ENCODE peak calls at places on chromosomes 12 and 14, in ten cellular contexts. A is left lung; J is fibroblast of lung; G is hepatocyte; Z is K562; R is CD4-positive, CD25-positive, alpha-beta regulatory T cell; X is heart right ventricle; U is stomach; F is transverse colon; M is CD8-positive, alpha-beta T cell. S is an unnamed sample.

GRCh38 chr12:71846322-71846940 is 6.9 kb downstream of the TBC1D15 start:
- DNase-seq in R (peak; percentile 46), G (peak; percentile 25), F (no peak), X (no peak), U (no peak), J (peak; percentile 25), M (no peak), A (no peak), Z (no peak), S (no peak)

GRCh38 chr12:68641138-68641537 is 30.4 kb downstream of the RAP1B start:
- DNase-seq in A (no peak), Z (no peak), F (peak; percentile 34), G (no peak), U (no peak), M (peak; percentile 42), X (no peak), J (peak; percentile 32), R (peak; percentile 23), S (no peak)

GRCh38 chr12:62021808-62022207 is 238.4 kb upstream of the USP15 start:
- DNase-seq in X (no peak), J (no peak), U (no peak), A (no peak), G (no peak), R (no peak), M (no peak), Z (no peak), F (no peak), S (no peak)

GRCh38 chr14:60206249-60206670 is 41.1 kb upstream of the DHRS7 start:
- DNase-seq in A (no peak), Z (no peak), R (no peak), U (no peak), M (no peak), F (no peak), X (no peak), G (no peak), J (no peak), S (no peak)

GRCh38 chr12:20798561-20798960 is 11.9 kb upstream of the SLCO1B3 start:
- DNase-seq in U (no peak), M (no peak), A (no peak), Z (no peak), G (peak; percentile 39), F (no peak), R (no peak), J (peak; percentile 8), X (no peak), S (no peak)

GRCh38 chr12:34395056-34396005 is 373.0 kb downstream of the ALG10 start:
- DNase-seq in J (no peak), G (no peak), R (no peak), A (peak; percentile 7), M (peak; percentile 7), F (peak; percentile 1), X (peak; percentile 1), U (peak; percentile 15), Z (peak; percentile 3), S (no peak)

GRCh38 chr12:123139926-123140674 is 10.8 kb downstream of the PITPNM2 start:
- DNase-seq in X (no peak), F (peak; percentile 57), J (peak; percentile 61), U (no peak), A (no peak), Z (peak; percentile 35), R (no peak), G (peak; percentile 73), M (no peak), S (peak; percentile 71)

GRCh38 chr14:78154827-78155226 is 15.3 kb upstream of the NRXN3 start:
- DNase-seq in R (no peak), A (no peak), J (peak; percentile 9), F (no peak), Z (peak; percentile 12), U (no peak), X (no peak), M (no peak), G (no peak), S (no peak)

GRCh38 chr14:99230271-99231141 is 41.5 kb downstream of the BCL11B start:
- DNase-seq in U (no peak), A (no peak), G (peak; percentile 55), F (peak; percentile 45), R (peak; percentile 86), M (peak; percentile 85), Z (peak; percentile 24), X (no peak), J (peak; percentile 11), S (no peak)

GRCh38 chr12:113161415-113162016 is 12.0 kb downstream of the CFAP73 start:
- DNase-seq in M (no peak), R (no peak), J (peak; percentile 52), Z (peak; percentile 89), G (no peak), X (no peak), F (no peak), A (no peak), U (no peak), S (peak; percentile 19)

GRCh38 chr12:121783771-121784170 is 9.7 kb downstream of the RHOF start:
- DNase-seq in J (no peak), F (peak; percentile 15), M (no peak), X (no peak), G (no peak), Z (no peak), R (no peak), A (no peak), U (no peak), S (peak; percentile 78)

GRCh38 chr12:96334502-96334901 is 65.7 kb downstream of the CDK17 start:
- DNase-seq in M (no peak), J (no peak), U (no peak), F (no peak), A (no peak), X (no peak), G (no peak), Z (no peak), R (no peak), S (no peak)
- H3K36me3 ChIP-seq in M (no peaks in the 10 kb centered on the region), J (peaks cover 2% of the 10 kb centered on the region), U (peaks cover 17% of the 10 kb centered on the region), F (no peaks in the 10 kb centered on the region), A (peaks cover 16% of the 10 kb centered on the region), X (no peaks in the 10 kb centered on the region), G (no peaks in the 10 kb centered on the region), Z (peaks cover 7% of the 10 kb centered on the region), R (peaks cover 14% of the 10 kb centered on the region), S (peaks cover 21% of the 10 kb centered on the region)

GRCh38 chr12:64450057-64450640 is 1.8 kb upstream of the TBK1 start:
- DNase-seq in G (no peak), X (no peak), J (no peak), Z (no peak), M (no peak), U (no peak), A (no peak), R (no peak), F (no peak), S (no peak)

GRCh38 chr12:64451687-64452558 is at the start of gene TBK1:
- DNase-seq in J (peak; percentile 81), R (peak; percentile 49), M (peak; percentile 69), Z (peak; percentile 92), A (peak; percentile 90), F (peak; percentile 91), G (peak; percentile 93), U (peak; percentile 93), X (peak; percentile 84), S (peak; percentile 90)

GRCh38 chr12:64450711-64451486 is 1.0 kb upstream of the TBK1 start:
- DNase-seq in A (no peak), J (peak; percentile 21), Z (no peak), R (no peak), M (no peak), G (peak; percentile 18), F (no peak), U (no peak), X (no peak), S (no peak)

GRCh38 chr12:64456119-64456518 is 4.2 kb downstream of the TBK1 start:
- DNase-seq in G (no peak), X (no peak), M (no peak), U (no peak), A (no peak), R (no peak), J (no peak), Z (no peak), F (no peak), S (no peak)

GRCh38 chr12:64452559-64453329 is 824 bp downstream of the TBK1 start:
- DNase-seq in R (no peak), Z (no peak), U (peak; percentile 33), G (peak; percentile 77), X (no peak), A (no peak), F (peak; percentile 9), J (peak; percentile 88), M (no peak), S (peak; percentile 31)
- H3K36me3 ChIP-seq in R (peaks cover 2% of the 10 kb centered on the region), Z (peaks cover 43% of the 10 kb centered on the region), U (peaks cover 27% of the 10 kb centered on the region), G (no peaks in the 10 kb centered on the region), X (peaks cover 4% of the 10 kb centered on the region), A (peaks cover 13% of the 10 kb centered on the region), F (no peaks in the 10 kb centered on the region), J (no peaks in the 10 kb centered on the region), M (no peaks in the 10 kb centered on the region), S (peaks cover 35% of the 10 kb centered on the region)

GRCh38 chr12:9099552-9100190 is 16.0 kb downstream of the A2M start:
- DNase-seq in X (no peak), F (no peak), U (no peak), R (no peak), A (no peak), G (no peak), J (no peak), Z (no peak), M (no peak), S (no peak)

GRCh38 chr12:9101018-9101687 is 14.6 kb downstream of the A2M start:
- DNase-seq in U (no peak), R (no peak), X (no peak), F (no peak), J (no peak), Z (no peak), M (no peak), A (no peak), G (no peak), S (no peak)

GRCh38 chr12:9098115-9098452 is 17.6 kb downstream of the A2M start:
- DNase-seq in R (no peak), X (no peak), U (no peak), M (no peak), Z (no peak), J (no peak), A (no peak), F (no peak), G (no peak), S (no peak)

GRCh38 chr12:9096563-9097176 is 19.0 kb downstream of the A2M start:
- DNase-seq in F (no peak), X (no peak), Z (no peak), M (no peak), U (no peak), J (no peak), G (no peak), A (no peak), R (no peak), S (no peak)

DNA sequence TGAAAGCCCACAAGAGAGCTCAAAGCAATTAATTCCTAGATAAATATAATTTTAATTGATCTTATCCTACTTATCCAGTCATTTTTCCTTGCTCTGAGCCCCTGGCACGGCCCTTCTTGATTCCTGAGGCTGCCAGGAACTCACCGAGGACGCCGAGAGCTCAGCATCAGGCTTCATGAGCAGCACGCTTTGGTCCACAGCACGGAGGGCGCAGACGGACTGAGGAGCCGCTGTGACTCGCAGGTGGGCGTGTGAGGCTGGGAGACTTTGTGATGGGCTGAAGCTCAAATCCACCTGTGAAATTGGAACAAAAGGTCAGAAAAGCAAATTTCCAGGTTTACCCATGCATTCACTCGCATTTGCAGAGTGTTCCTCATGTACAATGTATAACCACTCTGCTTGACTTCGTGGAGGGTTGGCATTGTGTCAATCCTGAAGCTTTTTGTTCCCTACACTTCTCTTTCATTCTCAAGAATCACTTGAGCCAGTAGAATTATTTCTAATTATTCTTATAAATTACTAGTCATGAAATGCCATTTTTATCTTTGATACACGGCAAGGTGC is 17.2 kb downstream of the A2M start:
- DNase-seq in G (no peak), F (no peak), U (no peak), J (no peak), A (no peak), Z (no peak), R (no peak), X (no peak), M (no peak), S (no peak)
- H3K36me3 ChIP-seq in G (no peaks in the 10 kb centered on the region), F (peaks cover 10% of the 10 kb centered on the region), U (peaks cover 87% of the 10 kb centered on the region), J (no peaks in the 10 kb centered on the region), A (peaks cover 50% of the 10 kb centered on the region), Z (no peaks in the 10 kb centered on the region), R (no peaks in the 10 kb centered on the region), X (peaks cover 73% of the 10 kb centered on the region), M (no peaks in the 10 kb centered on the region), S (no peaks in the 10 kb centered on the region)

GRCh38 chr12:105167346-105167745 is 59.8 kb downstream of the WASHC4 start:
- DNase-seq in G (no peak), M (no peak), J (no peak), R (no peak), F (no peak), A (no peak), X (no peak), Z (no peak), U (no peak), S (no peak)
- H3K36me3 ChIP-seq in G (no peaks in the 10 kb centered on the region), M (peaks cover 18% of the 10 kb centered on the region), J (peaks cover 4% of the 10 kb centered on the region), R (peaks cover 73% of the 10 kb centered on the region), F (peaks cover 44% of the 10 kb centered on the region), A (peaks cover 90% of the 10 kb centered on the region), X (peaks cover 56% of the 10 kb centered on the region), Z (peaks cover 47% of the 10 kb centered on the region), U (peaks cover 83% of the 10 kb centered on the region), S (peaks cover 67% of the 10 kb centered on the region)

S was measured in MG63.